ENCODE peak calls at places on chromosomes 12 and 14, in six cellular contexts. A, B, V, Y, C and F are unnamed samples.

GRCh38 chr14:89330236-89331002 is 86.6 kb downstream of the FOXN3 start:
- DNase-seq in B (no peak), V (no peak), A (no peak), Y (no peak), C (no peak), F (no peak)

GRCh38 chr12:91219511-91219910 is 36.9 kb upstream of the DCN start:
- DNase-seq in B (no peak), A (no peak), C (no peak), Y (no peak), V (no peak), F (no peak)

GRCh38 chr14:67951529-67952120 is 132.0 kb downstream of the RAD51B start:
- DNase-seq in B (no peak), A (no peak), Y (no peak), C (no peak), V (no peak), F (no peak)

GRCh38 chr14:51442513-51443175 is 202.6 kb downstream of the TMX1 start:
- DNase-seq in B (no peak), A (no peak), C (no peak), Y (no peak), V (peak; percentile 63), F (no peak)

GRCh38 chr12:109197327-109197726 is 80.9 kb downstream of the ACACB start:
- DNase-seq in A (no peak), Y (no peak), C (no peak), B (no peak), V (peak; percentile 75), F (peak; percentile 40)

GRCh38 chr12:109710747-109711595 is 2.7 kb upstream of the FAM222A start:
- DNase-seq in C (no peak), A (no peak), V (peak; percentile 84), Y (no peak), B (no peak), F (peak; percentile 87)

GRCh38 chr12:115416869-115417268 is 732.9 kb upstream of the TBX3 start:
- DNase-seq in C (no peak), B (no peak), Y (no peak), V (no peak), A (no peak), F (no peak)

GRCh38 chr12:110704750-110705149 is 15.8 kb upstream of the HVCN1 start:
- DNase-seq in V (peak; percentile 53), A (peak; percentile 72), Y (peak; percentile 60), C (no peak), B (no peak), F (peak; percentile 68)

GRCh38 chr12:112179341-112179740 is 54.0 kb downstream of the TRAFD1 start:
- DNase-seq in V (no peak), A (no peak), Y (no peak), C (no peak), B (no peak), F (no peak)

GRCh38 chr14:59190372-59190771 is 1.9 kb downstream of the DAAM1 start:
- DNase-seq in B (no peak), C (peak; percentile 32), A (peak; percentile 75), Y (no peak), V (peak; percentile 29), F (peak; percentile 24)

GRCh38 chr12:2960432-2960956 is 1.3 kb downstream of the TEAD4 start:
- DNase-seq in Y (no peak), B (no peak), V (peak; percentile 29), A (no peak), C (peak; percentile 35), F (peak; percentile 34)

GRCh38 chr14:91891721-91892220 is 24.4 kb upstream of the TC2N start:
- DNase-seq in A (no peak), Y (no peak), C (no peak), V (no peak), B (no peak), F (no peak)

GRCh38 chr14:94571950-94572349 is 9.3 kb upstream of the SERPINA5 start:
- DNase-seq in C (no peak), A (no peak), Y (no peak), B (no peak), V (no peak), F (peak; percentile 37)

GRCh38 chr12:121023799-121024198 is 7.5 kb upstream of the C12orf43 start:
- DNase-seq in A (no peak), Y (no peak), B (no peak), C (no peak), V (no peak), F (peak; percentile 63)

GRCh38 chr12:50085615-50085928 is 430 bp downstream of the SMARCD1 start:
- DNase-seq in A (no peak), Y (no peak), V (no peak), C (no peak), B (peak; percentile 4), F (no peak)

GRCh38 chr12:123118397-123118945 is 32.4 kb downstream of the PITPNM2 start:
- DNase-seq in A (no peak), V (no peak), Y (no peak), B (no peak), C (no peak), F (no peak)

GRCh38 chr14:49946320-49947141 is 53.6 kb downstream of the ARF6 start:
- DNase-seq in B (no peak), A (no peak), V (peak; percentile 76), C (peak; percentile 20), Y (no peak), F (peak; percentile 32)

DNA sequence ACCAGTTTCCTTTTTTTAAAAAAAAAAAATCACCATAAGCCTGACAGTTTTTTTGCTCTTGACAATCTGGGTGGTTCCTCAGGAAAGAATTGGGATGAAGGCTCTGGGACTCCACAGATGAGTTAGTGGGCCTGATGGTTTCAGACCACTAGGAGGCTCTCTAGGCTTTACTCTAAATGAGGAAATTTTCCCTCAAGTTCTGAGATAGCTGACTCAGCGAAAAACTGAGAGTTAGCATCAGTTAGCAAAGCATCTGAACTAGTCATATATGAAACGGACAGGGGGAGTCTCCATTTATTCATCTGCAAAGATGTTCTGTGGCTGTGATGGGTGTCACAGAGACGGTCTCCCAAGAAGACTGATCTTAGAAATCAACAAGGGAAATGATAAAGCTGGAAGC is 314.3 kb upstream of the OR4E1 start:
- DNase-seq in A (peak; percentile 92), C (peak; percentile 37), Y (peak; percentile 45), V (peak; percentile 70), B (no peak), F (peak; percentile 68)
- TF ChIP-seq REST in A (no peak), C (no peak), Y (no peak), V (no peak), B (no peak), F (no peak)

GRCh38 chr12:66188584-66189475 is at the start of gene IRAK3:
- DNase-seq in A (peak; percentile 69), B (no peak), C (no peak), Y (no peak), V (peak; percentile 21), F (no peak)
- H3K4me2 ChIP-seq in A (peak within 1 kb of the TSS; percentile 74), B (peak within 1 kb of the TSS; percentile 90), C (no peak within 1 kb of the TSS), Y (no peak within 1 kb of the TSS), V (peak within 1 kb of the TSS; percentile 76), F (no peak within 1 kb of the TSS)

GRCh38 chr12:124500232-124501079 is 67.0 kb downstream of the NCOR2 start:
- DNase-seq in Y (no peak), V (no peak), C (no peak), A (peak; percentile 95), B (no peak), F (peak; percentile 37)
- H3K27ac ChIP-seq in Y (peak overlapping the region; percentile 50), V (peak overlapping the region; percentile 71), C (no peak overlapping the region), A (peak overlapping the region; percentile 96), B (no peak overlapping the region), F (no peak overlapping the region)

GRCh38 chr12:77122661-77123060 is 57.3 kb upstream of the E2F7 start:
- DNase-seq in V (no peak), Y (no peak), B (no peak), C (no peak), A (no peak), F (no peak)
- TF ChIP-seq REST in V (no peak), Y (no peak), B (no peak), C (no peak), A (no peak), F (no peak)